ENCODE peak calls at places on chromosome 16, in seven cellular contexts. One of them, this sample, is unnamed. For H3K36me3, the result is how much of the 10 kb centered on the place peaks cover.

GRCh38 chr16:17194190-17194780 is 276.5 kb downstream of the XYLT1 start:
- DNase-seq in suprapubic skin: no peak
- DNase-seq in adrenal gland: peak
- DNase-seq in psoas muscle: peak
- DNase-seq in CD4-positive, CD25-positive, alpha-beta regulatory T cell: peak
- DNase-seq in neuronal stem cell: peak
- DNase-seq in endothelial cell of umbilical vein: no peak
- DNase-seq in this sample: no peak

GRCh38 chr16:49980166-49980565 is 44.9 kb upstream of the CNEP1R1 start:
- DNase-seq in adrenal gland: no peak
- DNase-seq in psoas muscle: no peak
- DNase-seq in endothelial cell of umbilical vein: no peak
- DNase-seq in neuronal stem cell: no peak
- DNase-seq in CD4-positive, CD25-positive, alpha-beta regulatory T cell: no peak
- DNase-seq in suprapubic skin: no peak
- DNase-seq in this sample: no peak

GRCh38 chr16:21071741-21072140 is 78.9 kb downstream of the DNAH3 start:
- DNase-seq in psoas muscle: no peak
- DNase-seq in endothelial cell of umbilical vein: no peak
- DNase-seq in adrenal gland: no peak
- DNase-seq in suprapubic skin: no peak
- DNase-seq in neuronal stem cell: no peak
- DNase-seq in CD4-positive, CD25-positive, alpha-beta regulatory T cell: no peak
- DNase-seq in this sample: no peak

GRCh38 chr16:71359431-71359830 is 908 bp downstream of the CALB2 start:
- DNase-seq in neuronal stem cell: no peak
- DNase-seq in endothelial cell of umbilical vein: no peak
- DNase-seq in CD4-positive, CD25-positive, alpha-beta regulatory T cell: no peak
- DNase-seq in adrenal gland: peak
- DNase-seq in psoas muscle: no peak
- DNase-seq in suprapubic skin: no peak
- DNase-seq in this sample: no peak

GRCh38 chr16:55502801-55503366 is 6.0 kb upstream of the LPCAT2 start:
- DNase-seq in adrenal gland: peak
- DNase-seq in neuronal stem cell: no peak
- DNase-seq in endothelial cell of umbilical vein: peak
- DNase-seq in suprapubic skin: no peak
- DNase-seq in psoas muscle: peak
- DNase-seq in CD4-positive, CD25-positive, alpha-beta regulatory T cell: no peak
- DNase-seq in this sample: peak

GRCh38 chr16:87406495-87407088 is 14.5 kb downstream of the MAP1LC3B start:
- DNase-seq in CD4-positive, CD25-positive, alpha-beta regulatory T cell: no peak
- DNase-seq in suprapubic skin: peak
- DNase-seq in psoas muscle: no peak
- DNase-seq in endothelial cell of umbilical vein: no peak
- DNase-seq in neuronal stem cell: no peak
- DNase-seq in adrenal gland: no peak
- DNase-seq in this sample: no peak

GRCh38 chr16:12458591-12459400 is 344.9 kb downstream of the CPPED1 start:
- DNase-seq in endothelial cell of umbilical vein: no peak
- DNase-seq in adrenal gland: peak
- DNase-seq in CD4-positive, CD25-positive, alpha-beta regulatory T cell: peak
- DNase-seq in psoas muscle: peak
- DNase-seq in neuronal stem cell: no peak
- DNase-seq in suprapubic skin: no peak
- DNase-seq in this sample: no peak

GRCh38 chr16:86664518-86665318 is 86.4 kb downstream of the FOXL1 start:
- DNase-seq in CD4-positive, CD25-positive, alpha-beta regulatory T cell: peak
- DNase-seq in psoas muscle: no peak
- DNase-seq in endothelial cell of umbilical vein: peak
- DNase-seq in neuronal stem cell: no peak
- DNase-seq in suprapubic skin: peak
- DNase-seq in adrenal gland: no peak
- DNase-seq in this sample: no peak

GRCh38 chr16:25155553-25156460 is 44.3 kb downstream of the LCMT1 start:
- DNase-seq in endothelial cell of umbilical vein: peak
- DNase-seq in suprapubic skin: no peak
- DNase-seq in neuronal stem cell: no peak
- DNase-seq in CD4-positive, CD25-positive, alpha-beta regulatory T cell: peak
- DNase-seq in adrenal gland: peak
- DNase-seq in psoas muscle: no peak
- DNase-seq in this sample: no peak

GRCh38 chr16:85800321-85800669 is 800 bp downstream of the COX4I1 start:
- DNase-seq in CD4-positive, CD25-positive, alpha-beta regulatory T cell: no peak
- DNase-seq in endothelial cell of umbilical vein: no peak
- DNase-seq in psoas muscle: no peak
- DNase-seq in neuronal stem cell: no peak
- DNase-seq in suprapubic skin: no peak
- DNase-seq in adrenal gland: peak
- DNase-seq in this sample: no peak

GRCh38 chr16:3728424-3729160 is 11.3 kb upstream of the TRAP1 start:
- DNase-seq in adrenal gland: no peak
- DNase-seq in CD4-positive, CD25-positive, alpha-beta regulatory T cell: no peak
- DNase-seq in psoas muscle: no peak
- DNase-seq in endothelial cell of umbilical vein: no peak
- DNase-seq in suprapubic skin: no peak
- DNase-seq in neuronal stem cell: no peak
- DNase-seq in this sample: no peak
- H3K36me3 ChIP-seq in adrenal gland: half or more
- H3K36me3 ChIP-seq in CD4-positive, CD25-positive, alpha-beta regulatory T cell: half or more
- H3K36me3 ChIP-seq in psoas muscle: half or more
- H3K36me3 ChIP-seq in endothelial cell of umbilical vein: under half
- H3K36me3 ChIP-seq in suprapubic skin: half or more
- H3K36me3 ChIP-seq in neuronal stem cell: half or more
- H3K36me3 ChIP-seq in this sample: under half

GRCh38 chr16:1572664-1573063 is 39.2 kb downstream of the TMEM204 start:
- DNase-seq in psoas muscle: no peak
- DNase-seq in neuronal stem cell: no peak
- DNase-seq in CD4-positive, CD25-positive, alpha-beta regulatory T cell: no peak
- DNase-seq in endothelial cell of umbilical vein: no peak
- DNase-seq in adrenal gland: no peak
- DNase-seq in suprapubic skin: no peak
- DNase-seq in this sample: no peak

GRCh38 chr16:1567988-1568387 is 34.5 kb downstream of the TMEM204 start:
- DNase-seq in psoas muscle: no peak
- DNase-seq in adrenal gland: no peak
- DNase-seq in CD4-positive, CD25-positive, alpha-beta regulatory T cell: no peak
- DNase-seq in endothelial cell of umbilical vein: no peak
- DNase-seq in neuronal stem cell: no peak
- DNase-seq in suprapubic skin: no peak
- DNase-seq in this sample: no peak

GRCh38 chr16:1571012-1571671 is 37.7 kb downstream of the TMEM204 start:
- DNase-seq in CD4-positive, CD25-positive, alpha-beta regulatory T cell: no peak
- DNase-seq in endothelial cell of umbilical vein: no peak
- DNase-seq in neuronal stem cell: no peak
- DNase-seq in psoas muscle: no peak
- DNase-seq in suprapubic skin: no peak
- DNase-seq in adrenal gland: no peak
- DNase-seq in this sample: no peak

GRCh38 chr16:1575578-1575977 is 36.3 kb downstream of the IFT140 start:
- DNase-seq in psoas muscle: no peak
- DNase-seq in adrenal gland: no peak
- DNase-seq in CD4-positive, CD25-positive, alpha-beta regulatory T cell: no peak
- DNase-seq in endothelial cell of umbilical vein: no peak
- DNase-seq in neuronal stem cell: no peak
- DNase-seq in suprapubic skin: no peak
- DNase-seq in this sample: no peak

GRCh38 chr16:1573301-1573700 is 38.6 kb downstream of the IFT140 start:
- DNase-seq in psoas muscle: no peak
- DNase-seq in neuronal stem cell: no peak
- DNase-seq in suprapubic skin: no peak
- DNase-seq in CD4-positive, CD25-positive, alpha-beta regulatory T cell: no peak
- DNase-seq in endothelial cell of umbilical vein: no peak
- DNase-seq in adrenal gland: no peak
- DNase-seq in this sample: no peak
- H3K36me3 ChIP-seq in psoas muscle: under half
- H3K36me3 ChIP-seq in neuronal stem cell: half or more
- H3K36me3 ChIP-seq in suprapubic skin: under half
- H3K36me3 ChIP-seq in CD4-positive, CD25-positive, alpha-beta regulatory T cell: under half
- H3K36me3 ChIP-seq in endothelial cell of umbilical vein: under half
- H3K36me3 ChIP-seq in adrenal gland: under half
- H3K36me3 ChIP-seq in this sample: under half

GRCh38 chr16:58040945-58041627 is 15.5 kb downstream of the MMP15 start:
- DNase-seq in CD4-positive, CD25-positive, alpha-beta regulatory T cell: no peak
- DNase-seq in neuronal stem cell: no peak
- DNase-seq in psoas muscle: no peak
- DNase-seq in adrenal gland: no peak
- DNase-seq in suprapubic skin: no peak
- DNase-seq in endothelial cell of umbilical vein: no peak
- DNase-seq in this sample: no peak
- H3K36me3 ChIP-seq in CD4-positive, CD25-positive, alpha-beta regulatory T cell: under half
- H3K36me3 ChIP-seq in neuronal stem cell: under half
- H3K36me3 ChIP-seq in psoas muscle: half or more
- H3K36me3 ChIP-seq in adrenal gland: under half
- H3K36me3 ChIP-seq in suprapubic skin: under half
- H3K36me3 ChIP-seq in endothelial cell of umbilical vein: under half
- H3K36me3 ChIP-seq in this sample: under half

DNA sequence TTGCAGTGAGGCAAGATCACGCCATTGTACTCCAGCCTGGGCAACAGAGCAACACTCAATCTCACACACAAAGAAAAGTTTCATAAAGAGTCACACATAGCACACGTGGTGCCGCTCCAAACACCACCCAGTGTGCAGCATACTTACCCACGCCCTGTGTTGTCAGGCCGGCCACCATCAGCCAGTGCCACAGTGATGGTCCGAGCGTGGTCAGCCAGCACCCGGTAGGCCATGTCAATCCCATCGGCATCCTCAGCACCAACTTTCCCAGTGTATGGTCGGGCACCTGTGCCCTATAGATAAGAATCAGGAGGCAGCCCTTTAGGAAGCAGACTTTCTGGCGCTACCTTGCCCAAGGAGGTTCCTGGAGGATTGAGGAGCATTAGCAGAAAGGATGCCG is 17.7 kb upstream of the EXOSC6 start:
- DNase-seq in psoas muscle: no peak
- DNase-seq in endothelial cell of umbilical vein: no peak
- DNase-seq in adrenal gland: no peak
- DNase-seq in suprapubic skin: no peak
- DNase-seq in neuronal stem cell: no peak
- DNase-seq in CD4-positive, CD25-positive, alpha-beta regulatory T cell: no peak
- DNase-seq in this sample: no peak
- H3K36me3 ChIP-seq in psoas muscle: half or more
- H3K36me3 ChIP-seq in endothelial cell of umbilical vein: under half
- H3K36me3 ChIP-seq in adrenal gland: half or more
- H3K36me3 ChIP-seq in suprapubic skin: half or more
- H3K36me3 ChIP-seq in neuronal stem cell: half or more
- H3K36me3 ChIP-seq in CD4-positive, CD25-positive, alpha-beta regulatory T cell: half or more
- H3K36me3 ChIP-seq in this sample: half or more

GRCh38 chr16:8907096-8907495 is 24.9 kb downstream of the LITAFD start:
- DNase-seq in neuronal stem cell: no peak
- DNase-seq in endothelial cell of umbilical vein: no peak
- DNase-seq in adrenal gland: no peak
- DNase-seq in psoas muscle: no peak
- DNase-seq in CD4-positive, CD25-positive, alpha-beta regulatory T cell: no peak
- DNase-seq in suprapubic skin: no peak
- DNase-seq in this sample: no peak
- H3K36me3 ChIP-seq in neuronal stem cell: half or more
- H3K36me3 ChIP-seq in endothelial cell of umbilical vein: under half
- H3K36me3 ChIP-seq in adrenal gland: half or more
- H3K36me3 ChIP-seq in psoas muscle: half or more
- H3K36me3 ChIP-seq in CD4-positive, CD25-positive, alpha-beta regulatory T cell: half or more
- H3K36me3 ChIP-seq in suprapubic skin: half or more
- H3K36me3 ChIP-seq in this sample: under half

GRCh38 chr16:19680972-19681371 is 37.1 kb downstream of the KNOP1 start:
- DNase-seq in endothelial cell of umbilical vein: no peak
- DNase-seq in psoas muscle: no peak
- DNase-seq in adrenal gland: no peak
- DNase-seq in CD4-positive, CD25-positive, alpha-beta regulatory T cell: no peak
- DNase-seq in suprapubic skin: no peak
- DNase-seq in neuronal stem cell: no peak
- DNase-seq in this sample: no peak

GRCh38 chr16:19685176-19685575 is 32.9 kb downstream of the KNOP1 start:
- DNase-seq in suprapubic skin: no peak
- DNase-seq in endothelial cell of umbilical vein: no peak
- DNase-seq in neuronal stem cell: no peak
- DNase-seq in psoas muscle: no peak
- DNase-seq in CD4-positive, CD25-positive, alpha-beta regulatory T cell: no peak
- DNase-seq in adrenal gland: no peak
- DNase-seq in this sample: no peak

GRCh38 chr16:19683453-19684236 is 34.4 kb downstream of the KNOP1 start:
- DNase-seq in adrenal gland: no peak
- DNase-seq in suprapubic skin: no peak
- DNase-seq in neuronal stem cell: no peak
- DNase-seq in endothelial cell of umbilical vein: no peak
- DNase-seq in psoas muscle: no peak
- DNase-seq in CD4-positive, CD25-positive, alpha-beta regulatory T cell: no peak
- DNase-seq in this sample: no peak

GRCh38 chr16:19678804-19679203 is 39.2 kb downstream of the KNOP1 start:
- DNase-seq in endothelial cell of umbilical vein: no peak
- DNase-seq in psoas muscle: no peak
- DNase-seq in neuronal stem cell: no peak
- DNase-seq in adrenal gland: no peak
- DNase-seq in CD4-positive, CD25-positive, alpha-beta regulatory T cell: no peak
- DNase-seq in suprapubic skin: no peak
- DNase-seq in this sample: no peak

GRCh38 chr16:19681637-19682036 is 36.4 kb downstream of the KNOP1 start:
- DNase-seq in neuronal stem cell: no peak
- DNase-seq in endothelial cell of umbilical vein: no peak
- DNase-seq in adrenal gland: no peak
- DNase-seq in suprapubic skin: no peak
- DNase-seq in CD4-positive, CD25-positive, alpha-beta regulatory T cell: no peak
- DNase-seq in psoas muscle: no peak
- DNase-seq in this sample: no peak
- H3K36me3 ChIP-seq in neuronal stem cell: half or more
- H3K36me3 ChIP-seq in endothelial cell of umbilical vein: under half
- H3K36me3 ChIP-seq in adrenal gland: under half
- H3K36me3 ChIP-seq in suprapubic skin: under half
- H3K36me3 ChIP-seq in CD4-positive, CD25-positive, alpha-beta regulatory T cell: under half
- H3K36me3 ChIP-seq in psoas muscle: under half
- H3K36me3 ChIP-seq in this sample: under half

GRCh38 chr16:51507286-51507685 is 356.2 kb upstream of the SALL1 start:
- DNase-seq in endothelial cell of umbilical vein: no peak
- DNase-seq in suprapubic skin: no peak
- DNase-seq in neuronal stem cell: no peak
- DNase-seq in CD4-positive, CD25-positive, alpha-beta regulatory T cell: no peak
- DNase-seq in psoas muscle: no peak
- DNase-seq in adrenal gland: no peak
- DNase-seq in this sample: no peak

GRCh38 chr16:51510416-51510815 is 359.3 kb upstream of the SALL1 start:
- DNase-seq in neuronal stem cell: no peak
- DNase-seq in psoas muscle: no peak
- DNase-seq in suprapubic skin: no peak
- DNase-seq in adrenal gland: no peak
- DNase-seq in CD4-positive, CD25-positive, alpha-beta regulatory T cell: no peak
- DNase-seq in endothelial cell of umbilical vein: no peak
- DNase-seq in this sample: no peak

GRCh38 chr16:51508813-51509212 is 357.7 kb upstream of the SALL1 start:
- DNase-seq in suprapubic skin: no peak
- DNase-seq in psoas muscle: no peak
- DNase-seq in adrenal gland: no peak
- DNase-seq in neuronal stem cell: no peak
- DNase-seq in CD4-positive, CD25-positive, alpha-beta regulatory T cell: no peak
- DNase-seq in endothelial cell of umbilical vein: no peak
- DNase-seq in this sample: no peak

DNA sequence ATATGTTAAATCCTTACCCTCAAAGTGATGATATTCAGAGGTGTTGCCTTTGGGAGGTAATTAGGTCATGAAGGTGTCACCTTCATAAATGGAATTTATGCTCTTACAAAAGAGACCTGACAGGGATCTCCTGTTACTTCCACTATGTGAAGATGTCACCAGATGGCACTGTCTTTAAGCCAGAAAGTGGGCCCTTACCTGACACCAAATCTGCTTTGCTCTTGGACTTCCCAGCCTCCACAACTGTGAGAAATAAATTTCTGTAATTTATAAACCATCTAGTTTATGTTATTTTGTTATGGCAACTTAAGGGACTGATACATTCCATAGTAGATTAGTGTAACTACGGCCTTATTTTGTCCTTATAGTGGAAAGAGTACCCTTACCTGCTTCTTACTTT is 358.3 kb upstream of the SALL1 start:
- DNase-seq in adrenal gland: no peak
- DNase-seq in endothelial cell of umbilical vein: no peak
- DNase-seq in CD4-positive, CD25-positive, alpha-beta regulatory T cell: no peak
- DNase-seq in suprapubic skin: no peak
- DNase-seq in psoas muscle: no peak
- DNase-seq in neuronal stem cell: no peak
- DNase-seq in this sample: no peak
- H3K36me3 ChIP-seq in adrenal gland: under half
- H3K36me3 ChIP-seq in endothelial cell of umbilical vein: under half
- H3K36me3 ChIP-seq in CD4-positive, CD25-positive, alpha-beta regulatory T cell: under half
- H3K36me3 ChIP-seq in suprapubic skin: under half
- H3K36me3 ChIP-seq in psoas muscle: under half
- H3K36me3 ChIP-seq in neuronal stem cell: under half
- H3K36me3 ChIP-seq in this sample: under half